ENCODE peak calls at places on chromosomes 1 and 21, in six cellular contexts. K is GM12878, W is HepG2, S is K562, M is H1, O is GM12891. U is an unnamed sample.

GRCh38 chr1:167066333-167067122 is 23.6 kb downstream of the GPA33 start:
- DNase-seq in W (peak), S (peak), M (peak), K (no peak), O (peak), U (peak)

GRCh38 chr1:180981596-180982387 is 40.9 kb downstream of the STX6 start:
- DNase-seq in S (no peak), M (no peak), W (no peak), K (peak), O (peak), U (no peak)

GRCh38 chr21:8997011-8997440 is 1524.4 kb upstream of the TPTE start:
- DNase-seq in M (no peak), O (no peak), K (no peak), S (peak), W (peak), U (no peak)

GRCh38 chr1:180117764-180118116 is 36.9 kb upstream of the QSOX1 start:
- DNase-seq in W (no peak), K (no peak), S (no peak), O (no peak), M (no peak), U (no peak)

GRCh38 chr1:233328661-233329498 is 1.4 kb downstream of the MAP3K21 start:
- DNase-seq in W (no peak), S (no peak), O (no peak), M (no peak), K (no peak), U (no peak)

GRCh38 chr1:91805343-91805801 is 80.6 kb downstream of the TGFBR3 start:
- DNase-seq in K (no peak), W (no peak), O (no peak), M (no peak), S (peak), U (no peak)

GRCh38 chr1:2875677-2876531 is 74.4 kb upstream of the TTC34 start:
- DNase-seq in O (no peak), M (no peak), K (no peak), S (peak), W (no peak), U (no peak)

GRCh38 chr1:151158311-151158710 is 1.9 kb downstream of the TNFAIP8L2 start:
- DNase-seq in K (no peak), S (no peak), W (no peak), O (no peak), M (no peak), U (no peak)

GRCh38 chr1:64006276-64007051 is 197.0 kb upstream of the UBE2U start:
- DNase-seq in O (no peak), M (no peak), K (no peak), W (peak), S (peak), U (no peak)

GRCh38 chr1:216032284-216032683 is 391.0 kb downstream of the USH2A start:
- DNase-seq in W (no peak), K (no peak), S (no peak), M (no peak), O (no peak), U (no peak)

GRCh38 chr1:158122823-158123390 is 57.8 kb upstream of the CD1D start:
- DNase-seq in S (no peak), M (no peak), K (no peak), O (no peak), W (no peak), U (no peak)

GRCh38 chr1:234107416-234108021 is 203.0 kb downstream of the SLC35F3 start:
- DNase-seq in O (no peak), K (no peak), S (no peak), M (no peak), W (no peak), U (no peak)

GRCh38 chr1:59146651-59147358 is 150.1 kb upstream of the FGGY start:
- DNase-seq in M (no peak), O (peak), K (no peak), W (peak), S (no peak), U (peak)

GRCh38 chr1:100606438-100606837 is 68.5 kb downstream of the GPR88 start:
- DNase-seq in K (no peak), M (no peak), W (no peak), S (peak), O (no peak), U (no peak)

GRCh38 chr1:3924871-3925655 is 25.0 kb upstream of the C1orf174 start:
- DNase-seq in S (no peak), W (no peak), M (no peak), O (no peak), K (no peak), U (no peak)

GRCh38 chr1:186887198-186887597 is 58.4 kb downstream of the PLA2G4A start:
- DNase-seq in O (no peak), W (no peak), S (no peak), K (no peak), M (no peak), U (no peak)

GRCh38 chr1:91650764-91651163 is 150.1 kb downstream of the CDC7 start:
- DNase-seq in M (no peak), S (peak), W (no peak), O (no peak), K (no peak), U (no peak)

GRCh38 chr1:240310226-240310925 is 218.7 kb downstream of the FMN2 start:
- DNase-seq in W (no peak), M (no peak), O (no peak), K (no peak), S (no peak), U (no peak)

GRCh38 chr1:177975588-177976495 is 6.0 kb upstream of the SEC16B start:
- DNase-seq in W (no peak), M (no peak), O (no peak), K (no peak), S (no peak), U (no peak)

GRCh38 chr1:114094303-114094663 is 59.4 kb downstream of the SYT6 start:
- DNase-seq in S (no peak), W (no peak), K (no peak), M (no peak), O (no peak), U (no peak)

GRCh38 chr1:94549706-94550105 is 8.1 kb upstream of the F3 start:
- DNase-seq in S (no peak), W (no peak), O (no peak), M (no peak), K (no peak), U (no peak)

GRCh38 chr1:21567241-21568005 is 58.2 kb downstream of the ALPL start:
- DNase-seq in W (no peak), O (no peak), S (no peak), K (no peak), M (no peak), U (no peak)

GRCh38 chr1:19455353-19455752 is 30.0 kb downstream of the CAPZB start:
- DNase-seq in M (no peak), S (no peak), K (no peak), W (no peak), O (no peak), U (no peak)

GRCh38 chr1:114040273-114041043 is 61.2 kb downstream of the OLFML3 start:
- DNase-seq in S (no peak), W (no peak), K (no peak), O (no peak), M (no peak), U (no peak)

GRCh38 chr1:243428617-243429342 is 172.9 kb downstream of the SDCCAG8 start:
- DNase-seq in O (no peak), S (no peak), W (no peak), K (no peak), M (no peak), U (no peak)

GRCh38 chr1:151511636-151512215 is 539 bp downstream of the CGN start:
- DNase-seq in K (no peak), W (no peak), M (no peak), S (peak), O (no peak), U (no peak)

GRCh38 chr1:95230768-95231191 is 3.2 kb upstream of the RWDD3 start:
- DNase-seq in K (no peak), S (no peak), M (no peak), O (no peak), W (peak), U (no peak)

GRCh38 chr1:156155760-156156495 is 2.5 kb downstream of the SEMA4A start:
- DNase-seq in M (no peak), K (no peak), O (no peak), S (no peak), W (no peak), U (no peak)

GRCh38 chr1:39877231-39877778 is 6.0 kb downstream of the TRIT1 start:
- DNase-seq in W (no peak), K (no peak), M (no peak), S (no peak), O (no peak), U (no peak)

GRCh38 chr1:17184161-17184665 is 20.7 kb upstream of the PADI1 start:
- DNase-seq in M (no peak), W (no peak), S (no peak), O (no peak), K (no peak), U (no peak)

GRCh38 chr21:44497641-44498243 is 42.3 kb downstream of the KRTAP10-1 start:
- DNase-seq in S (no peak), K (no peak), M (no peak), O (no peak), W (no peak), U (no peak)

GRCh38 chr1:77857557-77857956 is 30.9 kb upstream of the NEXN start:
- DNase-seq in K (no peak), O (no peak), M (no peak), W (no peak), S (no peak), U (no peak)

GRCh38 chr1:36737767-36738166 is 255.1 kb upstream of the CSF3R start:
- DNase-seq in W (no peak), O (no peak), S (no peak), K (no peak), M (no peak), U (no peak)

GRCh38 chr1:212967767-212968166 is 17.4 kb downstream of the VASH2 start:
- DNase-seq in M (peak), W (peak), K (no peak), O (no peak), S (peak), U (no peak)

GRCh38 chr1:92922378-92923035 is 38.8 kb downstream of the DIPK1A start:
- DNase-seq in O (no peak), S (peak), W (no peak), K (no peak), M (no peak), U (no peak)

GRCh38 chr1:159924025-159924790 is 1.1 kb downstream of the TAGLN2 start:
- DNase-seq in W (peak), K (no peak), M (peak), O (peak), S (peak), U (peak)

GRCh38 chr1:40899230-40899870 is 37.2 kb upstream of the CITED4 start:
- DNase-seq in S (no peak), K (no peak), M (no peak), O (no peak), W (no peak), U (no peak)
- TF ChIP-seq TAF1 in S (no peak), K (no peak), M (no peak), O (no peak), W (no peak), U (no peak)

GRCh38 chr1:228058981-228059535 is 23.4 kb upstream of the ARF1 start:
- DNase-seq in K (no peak), O (no peak), W (no peak), S (no peak), M (no peak), U (no peak)

GRCh38 chr1:228058172-228058980 is 24.1 kb upstream of the ARF1 start:
- DNase-seq in W (no peak), S (no peak), M (no peak), K (no peak), O (no peak), U (no peak)

GRCh38 chr1:228061411-228062084 is 21.0 kb upstream of the ARF1 start:
- DNase-seq in S (no peak), K (no peak), W (no peak), M (no peak), O (no peak), U (no peak)

GRCh38 chr1:228060458-228061190 is 21.9 kb upstream of the ARF1 start:
- DNase-seq in K (no peak), M (no peak), O (no peak), S (no peak), W (no peak), U (no peak)

GRCh38 chr1:228059536-228060457 is 22.7 kb upstream of the ARF1 start:
- DNase-seq in S (peak), W (no peak), O (peak), K (no peak), M (peak), U (no peak)
- TF ChIP-seq POLR2A in S (no peak), W (no peak), O (no peak), K (no peak), M (no peak), U (no peak)

GRCh38 chr1:223703668-223704013 is 8.7 kb upstream of the CAPN2 start:
- DNase-seq in M (no peak), S (no peak), K (no peak), O (no peak), W (no peak), U (no peak)

GRCh38 chr1:223700942-223701637 is 11.2 kb upstream of the CAPN2 start:
- DNase-seq in S (peak), W (peak), M (no peak), O (no peak), K (no peak), U (no peak)

GRCh38 chr1:223700388-223700918 is 11.9 kb upstream of the CAPN2 start:
- DNase-seq in W (no peak), S (no peak), K (no peak), M (no peak), O (no peak), U (no peak)

GRCh38 chr1:223704921-223705878 is 7.1 kb upstream of the CAPN2 start:
- DNase-seq in S (no peak), M (no peak), O (no peak), W (no peak), K (no peak), U (no peak)

DNA sequence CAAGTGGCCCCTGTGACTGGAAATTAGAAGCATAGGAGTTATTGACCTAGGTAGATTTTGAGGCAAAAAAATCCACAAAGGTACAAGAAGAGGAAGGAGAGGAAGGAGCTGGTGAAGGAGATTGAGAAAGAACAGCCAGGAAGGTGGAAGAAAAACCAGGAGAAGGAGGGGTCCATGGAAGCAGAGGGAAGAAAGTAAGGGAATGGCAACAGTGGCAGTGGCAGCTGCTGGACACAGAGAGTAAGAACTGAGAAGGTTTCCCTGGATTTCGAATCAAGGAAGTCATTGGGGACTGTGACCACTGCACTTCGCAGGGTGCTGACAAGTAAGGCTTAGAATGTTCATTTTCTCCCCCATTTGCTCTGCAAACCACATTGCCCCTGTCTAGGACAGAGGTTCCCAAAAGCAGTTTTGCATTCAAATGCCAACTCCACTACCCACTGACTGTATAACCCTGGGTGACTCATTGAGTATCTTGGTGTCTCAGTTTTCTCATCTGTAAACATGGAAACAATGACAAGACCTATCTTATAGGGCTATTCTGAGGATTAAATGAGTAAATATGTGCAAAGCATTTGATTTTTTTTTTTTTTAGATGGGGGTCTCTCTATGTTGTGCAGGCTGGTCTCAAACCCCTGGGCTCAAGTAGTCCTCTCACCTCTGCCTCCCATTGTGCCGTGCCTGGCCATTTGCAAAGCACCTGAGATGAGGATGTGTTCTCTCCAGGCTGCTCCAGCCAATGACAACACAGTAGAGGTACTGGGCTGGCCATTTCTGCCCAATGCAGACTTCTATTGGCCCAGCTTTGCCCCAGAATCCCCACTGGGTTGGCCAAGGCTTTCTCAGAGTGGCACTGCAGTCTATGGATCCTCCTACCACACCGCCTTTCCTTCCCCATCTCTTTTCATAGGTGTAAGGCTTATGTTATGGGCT is 9.3 kb upstream of the CAPN2 start:
- DNase-seq in W (no peak), O (no peak), K (no peak), S (no peak), M (no peak), U (no peak)
- TF ChIP-seq TAF1 in W (no peak), O (no peak), K (no peak), S (no peak), M (no peak), U (no peak)

DNA sequence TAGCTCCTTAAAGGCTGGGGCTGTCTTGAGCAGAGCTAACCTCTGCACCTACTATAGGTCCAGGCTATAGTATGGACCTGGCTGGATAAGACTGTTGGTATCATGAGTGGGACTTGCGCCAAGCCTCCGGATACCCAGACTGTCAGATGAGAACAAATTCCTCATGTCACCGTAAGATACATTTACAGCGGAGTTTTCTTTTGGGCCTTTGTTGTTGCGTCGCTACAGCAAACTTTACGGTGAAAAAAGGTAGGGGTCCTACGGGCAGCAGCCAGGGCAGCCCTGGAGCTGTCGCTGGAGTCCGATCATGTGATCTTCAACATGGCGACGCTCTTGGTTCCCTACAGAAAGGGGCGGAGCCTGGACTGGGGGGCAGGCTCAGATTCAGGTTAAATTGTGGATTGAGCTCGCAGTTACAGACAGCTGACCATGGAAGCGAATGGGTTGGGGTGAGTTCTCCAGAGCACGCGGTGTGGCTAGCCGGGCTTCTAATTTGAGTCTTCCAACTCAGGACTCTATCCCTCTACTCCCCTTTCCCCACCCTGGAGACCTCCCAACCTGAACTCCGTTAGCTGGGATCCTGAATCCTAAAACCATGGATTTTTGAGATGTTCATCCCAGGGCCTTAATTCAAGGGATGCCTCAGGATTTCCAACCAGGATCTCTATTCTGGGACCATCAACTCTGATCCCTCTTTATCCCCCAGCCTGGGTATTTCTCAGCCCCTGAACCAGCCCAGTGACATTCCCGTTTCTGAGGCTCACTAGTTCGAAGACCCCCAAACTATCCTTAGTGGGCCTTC is at the start of gene UROD:
- DNase-seq in S (peak), M (peak), O (peak), K (peak), W (peak), U (peak)
- TF ChIP-seq POLR2A in S (peak), M (peak), O (peak), K (peak), W (peak), U (peak)

DNA sequence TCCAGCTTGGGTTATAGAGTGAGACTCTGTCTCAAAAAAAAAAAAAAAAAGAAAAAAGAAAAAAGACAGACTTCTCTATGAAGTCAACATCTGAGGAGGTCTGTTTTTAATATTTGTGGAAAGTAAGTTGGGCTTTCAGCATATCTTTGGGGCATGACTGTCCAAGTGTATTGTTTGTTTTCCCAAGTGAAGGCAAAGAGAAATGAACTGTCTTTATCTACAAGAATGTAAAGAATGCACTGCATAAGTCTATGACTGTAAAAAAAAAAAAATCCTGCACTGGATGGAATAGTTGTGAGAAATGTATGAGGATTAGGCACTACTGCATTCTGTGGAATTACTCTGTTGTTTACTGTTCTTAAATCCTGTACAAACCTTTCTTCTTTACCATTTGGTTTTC is 45.6 kb upstream of the TMEM61 start:
- DNase-seq in O (no peak), W (peak), M (no peak), S (no peak), K (no peak), U (no peak)
- TF ChIP-seq TAF1 in O (no peak), W (no peak), M (no peak), S (no peak), K (no peak), U (no peak)

GRCh38 chr1:42925132-42925769 is 33.4 kb downstream of the SLC2A1 start:
- DNase-seq in K (no peak), S (peak), M (no peak), O (no peak), W (no peak), U (no peak)
- TF ChIP-seq POLR2A in K (no peak), S (peak), M (no peak), O (no peak), W (no peak), U (no peak)